ENCODE peak calls at places on chromosome 9, in five cellular contexts. V is IMR-90, U is neuronal stem cell, R is mesenchymal stem cell, I is H1. N is an unnamed sample. For H3K36me3, the result is how much of the 10 kb centered on the place peaks cover.

GRCh38 chr9:129140397-129141065 is 29.3 kb downstream of the PTPA start:
- DNase-seq in U (no peak), V (peak), R (peak), I (no peak), N (peak)

GRCh38 chr9:136978073-136978864 is 965 bp downstream of the PTGDS start:
- DNase-seq in R (peak), V (peak), U (peak), I (peak), N (peak)

GRCh38 chr9:16928179-16928945 is 57.9 kb upstream of the BNC2 start:
- DNase-seq in V (peak), U (no peak), R (peak), I (no peak), N (peak)

GRCh38 chr9:108057421-108058136 is 568.0 kb upstream of the KLF4 start:
- DNase-seq in V (peak), U (no peak), R (peak), I (no peak), N (no peak)

GRCh38 chr9:76626980-76627379 is 137.3 kb upstream of the PCA3 start:
- DNase-seq in R (no peak), V (no peak), U (no peak), I (no peak), N (no peak)

GRCh38 chr9:131739192-131739961 is 499 bp downstream of the RAPGEF1 start:
- DNase-seq in V (no peak), R (no peak), I (no peak), U (peak), N (peak)

GRCh38 chr9:130480673-130481072 is 35.9 kb downstream of the ASS1 start:
- DNase-seq in I (peak), R (no peak), U (no peak), V (no peak), N (peak)

GRCh38 chr9:31542384-31543055 is 841.9 kb upstream of the ACO1 start:
- DNase-seq in V (peak), R (peak), U (no peak), I (no peak), N (peak)

GRCh38 chr9:72271617-72272478 is 93.2 kb downstream of the ZFAND5 start:
- DNase-seq in U (peak), V (peak), I (no peak), R (peak), N (peak)

GRCh38 chr9:128275198-128276007 is at the start of gene GOLGA2:
- DNase-seq in V (peak), I (no peak), R (peak), U (peak), N (peak)

GRCh38 chr9:81827616-81828296 is 100.5 kb upstream of the SPATA31D4 start:
- DNase-seq in I (no peak), V (no peak), U (no peak), R (no peak), N (no peak)

GRCh38 chr9:101465330-101465915 is 29.8 kb upstream of the ALDOB start:
- DNase-seq in R (peak), I (peak), U (peak), V (peak), N (peak)

GRCh38 chr9:100014846-100015245 is 84.0 kb downstream of the ERP44 start:
- DNase-seq in V (no peak), I (no peak), R (no peak), U (no peak), N (no peak)

GRCh38 chr9:36204906-36205547 is 14.3 kb downstream of the CLTA start:
- DNase-seq in I (no peak), U (no peak), V (no peak), R (peak), N (peak)

GRCh38 chr9:126914458-126915280 is at the start of gene RALGPS1:
- DNase-seq in V (peak), R (peak), I (peak), U (peak), N (peak)

GRCh38 chr9:85713897-85714296 is 27.9 kb downstream of the AGTPBP1 start:
- DNase-seq in R (no peak), U (no peak), V (no peak), I (no peak), N (no peak)
- H2BK15ac ChIP-seq in R (no peak), U (no peak), V (no peak), I (no peak), N (no peak)

GRCh38 chr9:4689687-4690104 is 10.3 kb downstream of the CDC37L1 start:
- DNase-seq in U (no peak), I (no peak), V (peak), R (no peak), N (no peak)
- H3K36me3 ChIP-seq in U (half or more), I (under half), V (under half), R (under half), N (under half)

DNA sequence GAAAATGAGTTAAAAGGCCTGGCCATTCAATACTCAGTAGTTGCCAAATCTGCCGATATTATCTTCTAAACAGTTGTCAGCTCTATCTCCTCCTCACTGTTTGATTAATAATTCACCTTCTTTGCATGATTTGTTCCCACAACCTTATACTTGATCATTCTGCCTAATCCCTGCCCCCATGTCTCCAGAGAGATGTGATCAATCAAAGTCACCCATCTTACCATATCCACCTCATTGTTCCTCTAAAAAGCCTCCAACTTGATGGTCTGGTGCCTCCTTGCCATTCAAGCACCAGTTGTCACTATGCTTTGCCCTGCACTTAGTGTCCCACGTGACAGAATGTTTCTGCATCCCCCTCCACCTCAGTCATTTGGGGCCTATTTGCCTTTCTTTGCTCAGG is 41.3 kb downstream of the KIAA1958 start:
- DNase-seq in I (no peak), R (no peak), V (no peak), U (no peak), N (no peak)
- H2BK15ac ChIP-seq in I (peak), R (no peak), V (no peak), U (no peak), N (no peak)

GRCh38 chr9:2808105-2808504 is 35.8 kb downstream of the PUM3 start:
- DNase-seq in I (no peak), V (no peak), U (no peak), R (no peak), N (no peak)

GRCh38 chr9:2815661-2816060 is 28.2 kb downstream of the PUM3 start:
- DNase-seq in R (no peak), U (no peak), I (no peak), V (peak), N (no peak)

GRCh38 chr9:2810424-2811075 is 33.3 kb downstream of the PUM3 start:
- DNase-seq in V (no peak), R (peak), I (no peak), U (no peak), N (peak)

DNA sequence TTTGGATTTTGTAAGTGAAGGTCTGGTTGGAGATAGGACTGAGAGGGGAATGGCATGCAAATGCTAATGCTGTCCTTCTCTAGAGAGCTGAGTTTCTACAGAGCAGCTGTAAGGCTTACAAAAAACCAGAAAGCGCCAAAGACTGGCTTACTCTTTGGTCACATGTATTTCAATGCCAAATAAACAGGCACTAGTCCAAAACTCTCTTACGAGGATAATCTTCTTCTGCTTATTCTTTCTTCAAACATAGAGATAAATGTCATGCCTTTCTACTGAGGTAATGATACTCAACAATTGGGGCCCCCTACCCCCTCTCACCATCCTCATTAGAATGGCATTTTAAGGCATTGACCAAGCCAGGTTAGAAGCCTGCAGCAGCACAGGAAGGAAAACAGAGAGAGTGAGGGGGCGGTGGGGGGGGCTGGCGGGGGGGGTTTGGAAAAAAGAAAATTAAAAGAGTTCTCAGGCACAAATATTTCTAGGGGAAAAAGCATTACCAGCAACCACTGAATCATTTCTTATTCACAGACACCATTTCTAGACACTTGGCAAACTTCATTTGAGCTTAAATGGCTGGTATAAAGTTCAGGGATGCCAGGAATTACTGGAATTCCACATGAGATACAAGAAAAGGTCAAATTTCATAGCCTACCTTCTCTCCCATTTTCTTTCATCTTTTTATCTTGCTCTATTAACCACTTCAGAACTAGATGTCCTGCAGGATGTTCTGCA is 34.0 kb downstream of the PUM3 start:
- DNase-seq in I (peak), V (peak), R (peak), U (peak), N (peak)
- H3K36me3 ChIP-seq in I (under half), V (under half), R (half or more), U (half or more), N (under half)

GRCh38 chr9:582775-583174 is 258.7 kb upstream of the DMRT1 start:
- DNase-seq in U (no peak), I (no peak), R (no peak), V (no peak), N (no peak)

GRCh38 chr9:580652-581342 is 260.7 kb upstream of the DMRT1 start:
- DNase-seq in R (no peak), I (no peak), U (no peak), V (no peak), N (no peak)

DNA sequence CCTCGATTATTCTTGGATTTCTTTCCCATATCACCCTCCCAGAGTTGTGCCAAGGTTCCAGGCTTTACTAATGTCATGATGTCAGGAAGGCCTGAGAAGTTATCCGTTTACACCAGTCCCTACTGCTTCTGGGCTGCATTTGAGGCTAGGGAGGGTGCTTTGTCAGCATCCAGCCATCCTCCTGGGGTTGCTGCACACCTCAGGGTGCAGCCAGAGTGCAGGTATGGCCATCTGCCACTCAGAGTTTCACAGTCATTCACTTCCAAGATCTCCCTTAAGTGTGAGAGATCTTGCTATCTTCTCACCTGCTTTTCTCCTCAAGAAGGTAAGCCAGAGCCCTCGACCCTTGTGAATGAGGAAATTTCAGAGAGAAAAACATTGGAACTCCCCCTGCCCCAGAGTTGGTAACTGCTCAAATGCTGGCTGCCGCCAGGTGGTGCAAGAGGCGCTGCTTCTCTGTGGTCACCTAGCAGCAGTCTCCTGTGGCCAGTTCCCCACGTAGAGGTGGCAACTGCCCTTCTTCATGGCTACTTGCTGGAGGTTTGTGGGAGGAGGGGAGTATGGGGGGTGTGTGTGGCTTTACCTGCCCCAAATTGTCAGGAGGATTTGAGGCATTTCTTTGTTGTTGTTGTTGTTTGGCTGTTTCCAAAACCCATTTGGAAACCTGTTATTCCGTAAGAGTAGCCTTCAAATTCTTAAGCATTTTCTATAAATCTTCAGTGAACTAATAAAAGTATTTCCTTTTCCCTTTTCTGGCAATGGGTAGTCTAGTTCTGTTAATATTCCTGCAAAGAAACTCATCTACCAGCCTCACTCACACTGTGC is 259.6 kb upstream of the DMRT1 start:
- DNase-seq in R (no peak), U (no peak), V (no peak), I (no peak), N (peak)
- H2BK15ac ChIP-seq in R (no peak), U (no peak), V (no peak), I (no peak), N (no peak)

GRCh38 chr9:2819165-2819564 is 24.7 kb downstream of the PUM3 start:
- DNase-seq in V (no peak), R (no peak), U (no peak), I (no peak), N (no peak)

GRCh38 chr9:2824054-2824453 is 19.8 kb downstream of the PUM3 start:
- DNase-seq in R (no peak), I (no peak), V (no peak), U (no peak), N (no peak)

GRCh38 chr9:2818486-2819121 is 25.3 kb downstream of the PUM3 start:
- DNase-seq in I (no peak), U (no peak), R (no peak), V (no peak), N (no peak)

GRCh38 chr9:2824564-2824963 is 19.3 kb downstream of the PUM3 start:
- DNase-seq in V (no peak), U (no peak), R (no peak), I (no peak), N (peak)

DNA sequence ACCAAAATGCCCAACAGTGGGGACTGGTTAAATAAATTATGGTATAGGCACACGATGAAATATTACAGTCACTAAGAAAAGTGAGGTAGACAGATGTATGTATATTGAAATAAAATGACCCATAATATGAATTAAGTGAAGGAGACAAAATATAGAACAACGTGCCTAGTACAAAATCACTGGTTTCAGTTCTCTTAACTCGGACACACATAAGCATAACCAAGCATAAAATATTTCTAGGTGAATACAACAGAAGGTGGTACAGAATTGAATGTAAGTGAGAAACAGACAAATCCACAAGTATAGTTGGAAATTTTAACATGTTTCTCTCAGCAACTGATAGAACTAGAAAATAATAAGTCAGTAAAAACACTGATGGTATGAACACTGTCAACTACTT is 22.0 kb downstream of the PUM3 start:
- DNase-seq in R (no peak), U (no peak), V (no peak), I (no peak), N (no peak)
- H3K36me3 ChIP-seq in R (half or more), U (half or more), V (under half), I (under half), N (under half)

GRCh38 chr9:96008502-96009222 is 133.2 kb downstream of the ERCC6L2 start:
- DNase-seq in U (no peak), V (peak), I (no peak), R (no peak), N (no peak)

GRCh38 chr9:96006296-96006890 is 130.9 kb downstream of the ERCC6L2 start:
- DNase-seq in I (no peak), U (no peak), R (no peak), V (no peak), N (no peak)

GRCh38 chr9:96009223-96009602 is 133.7 kb downstream of the ERCC6L2 start:
- DNase-seq in R (no peak), I (no peak), U (no peak), V (no peak), N (no peak)

GRCh38 chr9:96006961-96007360 is 131.5 kb downstream of the ERCC6L2 start:
- DNase-seq in I (no peak), R (peak), U (no peak), V (peak), N (no peak)

DNA sequence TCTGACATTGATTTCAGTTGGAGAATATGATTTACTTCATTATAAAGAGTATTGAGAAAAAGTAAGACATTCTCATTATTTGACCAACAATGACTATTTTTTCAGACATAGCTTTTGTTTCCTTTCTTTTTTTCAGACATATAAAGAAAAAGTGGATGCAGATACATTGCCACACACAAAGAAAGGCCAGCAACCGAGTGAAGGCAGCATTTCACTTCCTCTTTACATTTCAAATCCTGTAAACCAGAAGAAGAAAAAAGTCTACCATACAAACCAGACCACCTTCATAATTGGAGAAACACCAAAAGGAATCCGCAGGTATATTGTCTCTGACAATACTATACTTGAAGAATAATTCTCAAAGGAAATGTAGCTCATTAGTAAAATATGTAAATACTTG is 128.9 kb downstream of the ERCC6L2 start:
- DNase-seq in R (no peak), I (no peak), U (no peak), V (no peak), N (no peak)
- H2BK15ac ChIP-seq in R (no peak), I (no peak), U (no peak), V (no peak), N (no peak)

DNA sequence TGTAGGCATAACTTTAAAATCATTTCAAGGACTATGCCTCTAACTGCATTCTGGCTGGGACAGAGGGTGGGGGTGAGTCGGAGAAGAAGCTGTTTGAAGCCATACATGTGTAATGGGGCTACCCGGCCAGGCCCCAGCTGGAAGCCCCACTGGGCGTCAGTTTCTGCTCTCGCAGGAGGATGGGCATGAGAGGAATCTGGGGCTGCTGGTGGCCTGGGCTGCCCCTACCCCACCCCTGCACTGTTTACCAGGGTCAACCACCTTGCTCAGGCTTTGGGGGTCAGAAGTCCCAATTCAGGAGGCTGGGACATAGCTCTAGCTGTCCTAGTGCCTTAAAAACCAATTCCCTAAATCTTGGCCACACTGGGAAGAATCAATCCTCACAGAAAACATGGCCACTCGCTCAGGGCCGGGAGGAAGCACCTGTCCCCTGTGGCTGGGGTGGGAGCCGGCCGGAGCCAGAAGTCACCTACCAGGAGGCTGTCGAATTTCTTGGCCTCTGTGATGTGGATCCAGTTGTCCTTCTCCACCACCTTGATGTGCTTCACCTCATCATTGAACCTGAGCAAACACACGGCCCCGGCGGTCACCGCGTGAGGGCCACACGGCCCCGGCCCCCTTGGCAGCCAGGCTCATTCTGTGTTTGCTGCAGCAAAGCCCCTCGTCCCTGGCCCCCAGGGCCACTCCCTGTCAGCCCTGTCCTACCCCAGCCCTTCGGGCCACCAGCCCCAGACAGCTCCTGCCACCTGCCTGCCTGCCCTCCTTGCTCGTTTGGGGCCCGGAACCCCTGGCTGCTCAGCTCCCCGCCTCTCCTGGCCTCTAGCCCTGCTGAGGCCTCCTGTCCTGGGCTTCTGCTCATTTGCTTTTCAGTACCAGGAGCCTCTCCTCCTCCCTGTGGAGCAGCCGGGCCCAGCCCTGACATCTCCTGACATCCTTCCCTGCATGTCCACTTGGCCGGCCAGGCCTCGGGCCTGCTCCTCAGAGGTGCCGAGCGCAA is 33.6 kb upstream of the SARDH start:
- DNase-seq in R (no peak), U (no peak), V (no peak), I (no peak), N (no peak)
- H3K36me3 ChIP-seq in R (half or more), U (half or more), V (half or more), I (under half), N (under half)

N was measured in mesendoderm.